ENCODE peak calls at places on chromosomes 12 and 14, in five cellular contexts. T is cardiac muscle cell, D is uterus, L is adrenal gland, C is body of pancreas. S is an unnamed sample. For H3K4me1, the result is how much of the 10 kb centered on the place peaks cover.

GRCh38 chr14:59101441-59101840 is 87.0 kb upstream of the DAAM1 start:
- DNase-seq in T (no peak), D (no peak), L (no peak), C (no peak), S (no peak)

GRCh38 chr12:53214687-53215455 is 7.8 kb upstream of the ITGB7 start:
- DNase-seq in T (no peak), D (peak), L (peak), C (no peak), S (peak)

GRCh38 chr14:75979641-75980422 is 2.0 kb downstream of the TGFB3 start:
- DNase-seq in T (no peak), D (peak), L (no peak), C (peak), S (peak)

GRCh38 chr14:22179190-22179589 is 409.8 kb downstream of the DAD1 start:
- DNase-seq in T (no peak), D (no peak), L (no peak), C (no peak), S (no peak)

GRCh38 chr14:103742499-103743255 is 27.1 kb downstream of the ZFYVE21 start:
- DNase-seq in T (no peak), D (no peak), L (no peak), C (no peak), S (no peak)

GRCh38 chr12:105445261-105446015 is 114.9 kb downstream of the C12orf75 start:
- DNase-seq in T (peak), D (no peak), L (no peak), C (no peak), S (no peak)

GRCh38 chr12:95224202-95225170 is 6.9 kb downstream of the VEZT start:
- DNase-seq in T (peak), D (no peak), L (no peak), C (no peak), S (no peak)

GRCh38 chr12:91718326-91718725 is 427.3 kb downstream of the BTG1 start:
- DNase-seq in T (no peak), D (no peak), L (no peak), C (no peak), S (no peak)

GRCh38 chr12:130993759-130994670 is 40.3 kb downstream of the ADGRD1 start:
- DNase-seq in T (no peak), D (no peak), L (no peak), C (no peak), S (no peak)

GRCh38 chr12:120121766-120122293 is 5.3 kb upstream of the RAB35 start:
- DNase-seq in T (no peak), D (no peak), L (no peak), C (no peak), S (no peak)

GRCh38 chr14:49549881-49550280 is 36.3 kb downstream of the RPS29 start:
- DNase-seq in T (no peak), D (no peak), L (no peak), C (no peak), S (no peak)

GRCh38 chr12:90111646-90112565 is 403.3 kb upstream of the ATP2B1 start:
- DNase-seq in T (no peak), D (no peak), L (no peak), C (no peak), S (no peak)
- H3K4me3 ChIP-seq in T (no peak), D (no peak), L (no peak), C (no peak), S (peak)

DNA sequence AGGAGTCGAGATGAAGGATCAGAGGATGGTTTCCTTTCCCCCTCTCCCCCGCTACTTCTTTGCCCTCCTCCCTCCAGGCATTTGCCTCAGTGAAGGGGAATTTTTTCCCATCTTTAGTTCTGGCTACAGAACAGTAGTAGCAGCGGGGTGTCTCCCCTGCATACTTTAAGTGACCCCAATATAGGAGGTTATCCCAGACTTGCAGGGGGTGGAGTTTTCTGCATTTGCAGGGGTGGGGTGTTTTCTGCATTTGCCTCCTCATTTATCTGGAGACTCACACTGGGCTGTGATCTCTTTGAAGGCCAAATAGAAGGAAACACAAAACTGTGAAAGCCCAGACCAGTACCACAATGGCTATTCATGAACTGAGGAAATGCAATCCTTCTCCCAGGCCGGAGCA is 19.8 kb downstream of the PTPRB start:
- DNase-seq in T (no peak), D (no peak), L (no peak), C (no peak), S (no peak)
- H3K4me1 ChIP-seq in T (under half), D (under half), L (under half), C (under half), S (under half)

GRCh38 chr14:35404246-35404495 is 378 bp downstream of the NFKBIA start:
- DNase-seq in T (no peak), D (no peak), L (no peak), C (no peak), S (no peak)
- H3K27ac ChIP-seq in T (peak), D (peak), L (peak), C (peak), S (peak)

DNA sequence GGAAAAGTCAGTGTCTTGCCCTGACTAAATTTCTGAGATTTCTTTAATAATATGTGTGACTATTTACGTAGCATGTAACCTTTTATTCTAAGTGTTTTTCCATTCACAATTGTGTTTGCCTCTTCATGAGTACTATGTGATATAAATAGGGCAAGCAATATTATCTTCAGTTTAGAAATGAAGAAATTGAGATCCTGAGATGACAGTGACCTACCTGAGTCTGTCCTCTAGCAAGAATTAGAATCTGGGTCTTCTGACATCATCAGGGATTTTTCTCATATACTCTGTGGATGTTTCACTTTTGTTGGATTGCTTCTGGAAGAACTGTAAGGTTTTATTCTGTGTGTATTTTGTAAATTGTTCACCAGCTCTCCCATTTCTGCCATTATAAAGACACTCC is 35.0 kb downstream of the TMTC2 start:
- DNase-seq in T (no peak), D (no peak), L (no peak), C (no peak), S (no peak)
- H3K4me3 ChIP-seq in T (no peak), D (no peak), L (no peak), C (no peak), S (no peak)

GRCh38 chr12:5437122-5437521 is 5.2 kb downstream of the NTF3 start:
- DNase-seq in T (no peak), D (no peak), L (peak), C (no peak), S (no peak)
- H3K4me1 ChIP-seq in T (under half), D (under half), L (under half), C (under half), S (under half)

S was measured in heart right ventricle.